ENCODE peak calls at places on chromosomes 5 and 9, in four cellular contexts. O, H, D and K are unnamed samples.

GRCh38 chr5:78547731-78548189 is 100.8 kb downstream of the LHFPL2 start:
- DNase-seq in H (no peak), O (no peak), D (no peak), K (no peak)

GRCh38 chr5:91562922-91563321 is 179.8 kb upstream of the ARRDC3 start:
- DNase-seq in O (no peak), D (no peak), H (no peak), K (no peak)

GRCh38 chr5:120848883-120849282 is 384.8 kb downstream of the PRR16 start:
- DNase-seq in H (no peak), O (no peak), D (no peak), K (no peak)

GRCh38 chr5:115494570-115495289 is 49.8 kb downstream of the FEM1C start:
- DNase-seq in O (no peak), D (no peak), H (no peak), K (no peak)

GRCh38 chr5:133746834-133747233 is 134.5 kb upstream of the FSTL4 start:
- DNase-seq in H (peak; percentile 4), D (no peak), O (peak; percentile 41), K (peak; percentile 28)

GRCh38 chr9:81801190-81801589 is 111.8 kb upstream of the TLE1 start:
- DNase-seq in H (no peak), O (no peak), D (no peak), K (no peak)

GRCh38 chr5:139847091-139847490 is 51.5 kb downstream of the PSD2 start:
- DNase-seq in O (no peak), D (no peak), H (no peak), K (no peak)

GRCh38 chr9:124551472-124552339 is 44.5 kb upstream of the NR5A1 start:
- DNase-seq in D (peak; percentile 4), H (peak; percentile 53), O (peak; percentile 72), K (peak; percentile 48)

GRCh38 chr5:150270546-150271295 is 18.9 kb downstream of the CAMK2A start:
- DNase-seq in D (no peak), H (peak; percentile 39), O (no peak), K (no peak)

GRCh38 chr9:3240651-3241268 is 285.0 kb downstream of the RFX3 start:
- DNase-seq in D (peak; percentile 35), O (peak; percentile 49), H (peak; percentile 60), K (peak; percentile 8)

GRCh38 chr5:68243681-68244080 is 28.1 kb downstream of the PIK3R1 start:
- DNase-seq in O (no peak), H (no peak), D (no peak), K (no peak)

GRCh38 chr5:52481216-52481615 is 306.5 kb upstream of the ITGA1 start:
- DNase-seq in D (no peak), O (no peak), H (no peak), K (no peak)

GRCh38 chr5:124620743-124621142 is 125.7 kb downstream of the ZNF608 start:
- DNase-seq in D (no peak), O (no peak), H (no peak), K (no peak)

GRCh38 chr9:13588151-13589043 is 308.9 kb upstream of the MPDZ start:
- DNase-seq in D (no peak), O (no peak), H (no peak), K (no peak)

GRCh38 chr5:139402561-139403158 is 1.2 kb downstream of the SPATA24 start:
- DNase-seq in D (no peak), O (peak; percentile 72), H (peak; percentile 49), K (peak; percentile 70)

GRCh38 chr9:73869261-73869660 is 627.9 kb upstream of the RORB start:
- DNase-seq in H (peak; percentile 13), D (peak; percentile 30), O (no peak), K (peak; percentile 25)

GRCh38 chr5:107253246-107253645 is 417.5 kb downstream of the EFNA5 start:
- DNase-seq in H (no peak), D (no peak), O (no peak), K (no peak)

GRCh38 chr5:107251151-107251550 is 419.6 kb downstream of the EFNA5 start:
- DNase-seq in O (no peak), D (no peak), H (no peak), K (no peak)

GRCh38 chr5:107247427-107247826 is 423.3 kb downstream of the EFNA5 start:
- DNase-seq in O (no peak), H (no peak), D (no peak), K (no peak)

GRCh38 chr5:107242861-107243579 is 427.7 kb downstream of the EFNA5 start:
- DNase-seq in O (no peak), D (no peak), H (no peak), K (no peak)

GRCh38 chr5:107248065-107248695 is 422.6 kb downstream of the EFNA5 start:
- DNase-seq in D (peak; percentile 13), O (peak; percentile 29), H (no peak), K (peak; percentile 51)
- TF ChIP-seq BHLHE40 in D (no peak), O (no peak), H (no peak), K (no peak)

GRCh38 chr5:142317673-142318261 is 7.1 kb downstream of the SPRY4 start:
- DNase-seq in O (no peak), H (no peak), D (no peak), K (no peak)
- TF ChIP-seq JUNB in O (no peak), H (no peak), D (no peak), K (no peak)

GRCh38 chr9:136205707-136205992 is 722 bp upstream of the LHX3 start:
- DNase-seq in H (no peak), D (no peak), O (no peak), K (no peak)

GRCh38 chr9:136204838-136205706 is at the start of gene LHX3:
- DNase-seq in O (no peak), D (no peak), H (no peak), K (no peak)

GRCh38 chr9:136203406-136204085 is 1.4 kb downstream of the LHX3 start:
- DNase-seq in D (no peak), O (no peak), H (no peak), K (no peak)

GRCh38 chr9:136202449-136203405 is 2.2 kb downstream of the LHX3 start:
- DNase-seq in O (no peak), H (no peak), D (no peak), K (no peak)

GRCh38 chr9:136204086-136204805 is 682 bp downstream of the LHX3 start:
- DNase-seq in D (no peak), O (no peak), H (no peak), K (no peak)
- TF ChIP-seq BHLHE40 in D (no peak), O (no peak), H (no peak), K (no peak)

GRCh38 chr5:179147991-179148702 is 88.0 kb downstream of the ZNF354C start:
- DNase-seq in H (no peak), D (no peak), O (no peak), K (no peak)

GRCh38 chr5:179149278-179149677 is 89.1 kb downstream of the ZNF354C start:
- DNase-seq in H (no peak), O (no peak), D (no peak), K (no peak)

GRCh38 chr5:179148703-179149170 is 88.6 kb downstream of the ZNF354C start:
- DNase-seq in O (no peak), H (no peak), D (no peak), K (no peak)

GRCh38 chr5:179143446-179143845 is 83.3 kb downstream of the ZNF354C start:
- DNase-seq in D (no peak), O (no peak), H (peak; percentile 32), K (peak; percentile 32)

DNA sequence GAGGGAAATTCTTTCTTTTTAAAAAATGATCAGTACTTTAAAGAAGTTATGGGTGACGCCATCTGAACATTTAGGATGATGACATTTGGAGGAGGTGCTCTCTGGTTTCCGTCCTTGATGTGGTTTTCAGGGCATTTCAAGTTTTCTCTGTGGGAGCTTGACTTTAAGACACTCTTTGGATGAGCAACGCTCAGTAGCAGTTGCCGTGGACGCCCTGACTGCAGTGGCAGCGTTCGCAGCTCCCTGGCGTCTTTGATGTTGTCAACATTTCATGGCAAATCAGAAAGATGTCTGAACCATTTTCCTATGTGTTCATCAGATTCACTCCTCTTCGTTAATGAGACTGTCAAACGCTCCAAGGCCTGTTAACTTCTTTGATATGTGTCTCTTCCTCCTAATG is 86.1 kb downstream of the ZNF354C start:
- DNase-seq in H (no peak), D (no peak), O (no peak), K (no peak)
- TF ChIP-seq JUNB in H (no peak), D (no peak), O (no peak), K (no peak)